ENCODE peak calls at places on chromosomes 2 and 18, in four cellular contexts. N is IMR-90, C is SK-N-SH, P is HepG2. O is an unnamed sample.

GRCh38 chr2:48633143-48633542 is 15.5 kb downstream of the GTF2A1L start:
- DNase-seq in N (peak), C (no peak), P (no peak), O (no peak)

GRCh38 chr2:196324212-196324611 is 152.8 kb upstream of the STK17B start:
- DNase-seq in N (peak), C (no peak), P (no peak), O (no peak)

GRCh38 chr2:230885467-230886130 is 20.9 kb downstream of the ITM2C start:
- DNase-seq in N (peak), C (peak), P (no peak), O (no peak)

GRCh38 chr2:16255120-16255519 is 314.8 kb downstream of the MYCN start:
- DNase-seq in N (no peak), C (no peak), P (no peak), O (no peak)

GRCh38 chr2:41896186-41896846 is 151.5 kb upstream of the PKDCC start:
- DNase-seq in N (no peak), C (no peak), P (no peak), O (no peak)

GRCh38 chr2:37020212-37020886 is 54.0 kb upstream of the STRN start:
- DNase-seq in N (peak), C (peak), P (no peak), O (no peak)

GRCh38 chr2:14423145-14423906 is 209.2 kb upstream of the LRATD1 start:
- DNase-seq in N (no peak), C (no peak), P (no peak), O (no peak)

GRCh38 chr2:225337183-225337582 is 62.3 kb upstream of the NYAP2 start:
- DNase-seq in N (peak), C (no peak), P (no peak), O (no peak)

GRCh38 chr2:121999273-121999672 is 243.8 kb downstream of the TSN start:
- DNase-seq in N (peak), C (peak), P (no peak), O (no peak)

GRCh38 chr18:30965237-30965636 is 77.3 kb downstream of the DSC3 start:
- DNase-seq in N (no peak), C (no peak), P (peak), O (no peak)

GRCh38 chr2:152646775-152647174 is 70.5 kb downstream of the PRPF40A start:
- DNase-seq in N (peak), C (no peak), P (peak), O (peak)

GRCh38 chr2:64260817-64261216 is 116.6 kb upstream of the PELI1 start:
- DNase-seq in N (no peak), C (no peak), P (no peak), O (no peak)

GRCh38 chr2:74020717-74021406 is 36.2 kb downstream of the TET3 start:
- DNase-seq in N (no peak), C (no peak), P (no peak), O (no peak)

GRCh38 chr18:42525905-42526304 is 570.9 kb downstream of the PIK3C3 start:
- DNase-seq in N (no peak), C (no peak), P (no peak), O (no peak)

GRCh38 chr2:239287461-239287860 is 113.4 kb downstream of the HDAC4 start:
- DNase-seq in N (peak), C (no peak), P (no peak), O (no peak)

GRCh38 chr2:217685255-217685605 is 317.6 kb downstream of the TNS1 start:
- DNase-seq in N (peak), C (no peak), P (peak), O (peak)

GRCh38 chr2:128451636-128452411 is 133.2 kb upstream of the HS6ST1 start:
- DNase-seq in N (no peak), C (no peak), P (no peak), O (no peak)

GRCh38 chr18:64330161-64330560 is 181.3 kb upstream of the LINC00305 start:
- DNase-seq in N (no peak), C (no peak), P (no peak), O (no peak)

GRCh38 chr2:152582081-152582480 is 135.2 kb downstream of the PRPF40A start:
- DNase-seq in N (no peak), C (no peak), P (no peak), O (no peak)

GRCh38 chr2:152884088-152884487 is 165.7 kb downstream of the ARL6IP6 start:
- DNase-seq in N (no peak), C (no peak), P (no peak), O (no peak)

GRCh38 chr18:74316257-74317180 is 880 bp downstream of the C18orf63 start:
- DNase-seq in N (peak), C (no peak), P (peak), O (peak)

GRCh38 chr2:118460425-118460824 is 372.2 kb downstream of the INSIG2 start:
- DNase-seq in N (no peak), C (no peak), P (no peak), O (no peak)

GRCh38 chr2:118464546-118464945 is 376.3 kb downstream of the INSIG2 start:
- DNase-seq in N (no peak), C (no peak), P (no peak), O (no peak)

GRCh38 chr2:118457956-118458355 is 369.7 kb downstream of the INSIG2 start:
- DNase-seq in N (no peak), C (no peak), P (no peak), O (no peak)

GRCh38 chr2:118459425-118459824 is 371.2 kb downstream of the INSIG2 start:
- DNase-seq in N (no peak), C (no peak), P (no peak), O (no peak)
- TF ChIP-seq SMC3 in N (no peak), C (no peak), P (no peak), O (no peak)

GRCh38 chr2:102166189-102166845 is 20.5 kb upstream of the IL1RL2 start:
- DNase-seq in N (peak), C (no peak), P (peak), O (no peak)
- TF ChIP-seq SMC3 in N (peak), C (peak), P (peak), O (peak)

GRCh38 chr18:62839874-62840713 is 124.8 kb downstream of the PHLPP1 start:
- DNase-seq in N (peak), C (no peak), P (no peak), O (no peak)
- TF ChIP-seq SMC3 in N (no peak), C (no peak), P (no peak), O (no peak)

GRCh38 chr2:199814084-199814844 is 36.7 kb downstream of the FTCDNL1 start:
- DNase-seq in N (no peak), C (no peak), P (no peak), O (no peak)
- TF ChIP-seq SMC3 in N (no peak), C (no peak), P (no peak), O (no peak)

GRCh38 chr2:178526256-178526655 is 46.0 kb downstream of the PLEKHA3 start:
- DNase-seq in N (no peak), C (no peak), P (no peak), O (no peak)

GRCh38 chr2:178527592-178527991 is 47.3 kb downstream of the PLEKHA3 start:
- DNase-seq in N (no peak), C (no peak), P (no peak), O (no peak)

GRCh38 chr2:178522950-178523595 is 42.8 kb downstream of the PLEKHA3 start:
- DNase-seq in N (peak), C (peak), P (peak), O (peak)

GRCh38 chr2:178521304-178522150 is 41.3 kb downstream of the PLEKHA3 start:
- DNase-seq in N (no peak), C (no peak), P (no peak), O (no peak)

DNA sequence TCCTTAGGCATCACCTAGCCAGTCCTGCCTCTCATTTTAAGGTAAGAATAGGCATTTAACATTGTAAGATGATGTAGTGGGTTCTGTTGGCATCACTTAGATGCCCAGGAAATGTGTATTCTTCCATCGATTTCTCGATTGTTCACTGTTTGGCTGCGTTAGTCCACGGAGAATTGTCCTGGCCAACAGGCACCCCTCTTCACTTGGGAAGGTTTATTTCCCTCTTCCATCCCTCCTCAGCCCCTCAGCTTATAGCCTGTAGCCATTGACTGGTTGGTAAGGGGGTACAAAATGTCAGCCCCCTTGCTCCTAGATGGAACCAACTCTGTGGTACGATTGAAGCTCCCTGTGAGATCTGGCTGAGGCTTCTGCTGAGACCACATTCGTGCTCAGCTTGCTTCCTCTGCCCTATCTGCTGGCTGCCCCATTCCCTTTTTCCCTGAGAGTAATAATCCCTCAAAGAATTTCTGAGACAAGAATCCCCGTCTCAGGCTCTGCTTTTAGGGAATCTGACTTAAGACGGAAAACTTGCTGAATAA is 43.4 kb downstream of the PLEKHA3 start:
- DNase-seq in N (peak), C (peak), P (no peak), O (peak)
- TF ChIP-seq SMC3 in N (no peak), C (no peak), P (no peak), O (no peak)

DNA sequence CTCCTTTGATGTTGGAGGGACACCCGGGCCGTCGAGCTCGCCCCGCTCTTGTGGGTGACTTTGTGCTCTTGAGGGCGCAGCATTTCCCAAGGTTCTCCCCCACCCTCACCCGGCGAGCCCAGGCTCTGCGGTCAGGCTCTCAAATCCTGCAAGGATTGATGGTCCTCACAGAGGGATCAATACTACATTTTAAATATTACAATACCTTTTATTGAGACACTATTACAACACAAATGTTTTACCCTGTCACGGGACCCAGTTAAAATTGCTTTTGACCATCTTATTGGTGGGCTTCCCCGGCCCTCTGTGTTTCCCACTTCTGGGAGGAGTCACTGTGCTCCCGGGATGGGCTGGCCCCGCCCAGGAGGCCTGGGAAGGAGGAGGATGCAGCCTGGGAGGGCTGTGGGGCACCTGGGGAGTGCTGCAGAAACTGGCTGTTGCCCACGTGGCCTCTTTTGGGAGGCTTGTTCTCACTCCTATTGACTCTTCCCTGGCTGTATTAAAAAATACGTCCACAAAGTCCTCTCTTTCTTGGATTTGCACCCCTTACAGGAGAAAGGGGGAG is 222.7 kb downstream of the INSIG2 start:
- DNase-seq in N (no peak), C (peak), P (no peak), O (no peak)
- TF ChIP-seq SMC3 in N (no peak), C (no peak), P (no peak), O (no peak)

GRCh38 chr2:119809329-119810038 is 49.8 kb downstream of the PTPN4 start:
- DNase-seq in N (peak), C (no peak), P (no peak), O (no peak)
- TF ChIP-seq SMC3 in N (no peak), C (no peak), P (no peak), O (no peak)

GRCh38 chr2:147006724-147007123 is 838.1 kb upstream of the ACVR2A start:
- DNase-seq in N (no peak), C (no peak), P (no peak), O (no peak)

GRCh38 chr2:146997488-146997887 is 847.3 kb upstream of the ACVR2A start:
- DNase-seq in N (no peak), C (no peak), P (no peak), O (no peak)

GRCh38 chr2:146997945-146998344 is 846.9 kb upstream of the ACVR2A start:
- DNase-seq in N (no peak), C (no peak), P (no peak), O (no peak)

GRCh38 chr2:147002256-147002655 is 842.6 kb upstream of the ACVR2A start:
- DNase-seq in N (no peak), C (no peak), P (no peak), O (no peak)
- TF ChIP-seq SMC3 in N (no peak), C (no peak), P (no peak), O (no peak)

GRCh38 chr2:18380316-18380715 is 180.1 kb downstream of the RDH14 start:
- DNase-seq in N (no peak), C (no peak), P (no peak), O (no peak)

GRCh38 chr2:18381451-18381850 is 179.0 kb downstream of the RDH14 start:
- DNase-seq in N (no peak), C (no peak), P (no peak), O (no peak)

GRCh38 chr2:18379869-18380268 is 180.6 kb downstream of the RDH14 start:
- DNase-seq in N (no peak), C (no peak), P (no peak), O (no peak)

GRCh38 chr2:18376936-18377335 is 183.5 kb downstream of the RDH14 start:
- DNase-seq in N (no peak), C (no peak), P (no peak), O (no peak)

GRCh38 chr2:18378020-18378653 is 182.3 kb downstream of the RDH14 start:
- DNase-seq in N (peak), C (peak), P (peak), O (peak)
- TF ChIP-seq SMC3 in N (peak), C (peak), P (peak), O (peak)

DNA sequence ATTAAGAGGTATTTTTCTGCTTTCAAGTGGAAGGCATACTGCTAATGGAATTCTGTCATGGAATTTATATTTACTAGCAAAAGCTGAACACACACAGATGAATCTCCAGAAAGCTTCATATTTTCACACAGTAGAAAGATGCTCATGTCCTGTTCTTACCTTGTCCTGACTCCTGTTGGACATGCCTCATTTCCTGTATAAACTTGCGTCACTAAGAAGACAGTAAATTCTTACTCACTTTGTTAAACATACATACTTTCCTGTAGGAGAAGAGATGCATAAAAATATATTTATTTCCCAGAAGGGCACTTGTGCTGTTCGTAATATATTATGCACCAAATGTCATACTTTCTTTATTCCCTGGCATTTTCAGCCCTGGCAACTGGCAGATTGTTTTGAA is 238.3 kb upstream of the RASGRP3 start:
- DNase-seq in N (peak), C (no peak), P (no peak), O (peak)
- TF ChIP-seq SMC3 in N (no peak), C (no peak), P (no peak), O (no peak)